ENCODE peak calls at places on chromosomes 7 and 10, in six cellular contexts. One of them, this sample, is unnamed.

GRCh38 chr7:101743241-101743994 is 74.0 kb upstream of the CUX1 start:
- DNase-seq in HFF-Myc: no peak
- DNase-seq in upper lobe of right lung: peak
- DNase-seq in COR-L47: peak
- DNase-seq in IMR-90: peak
- DNase-seq in NCI-H2029: peak
- DNase-seq in this sample: peak

GRCh38 chr7:22651534-22652243 is 75.3 kb upstream of the IL6 start:
- DNase-seq in upper lobe of right lung: no peak
- DNase-seq in NCI-H2029: no peak
- DNase-seq in COR-L47: no peak
- DNase-seq in HFF-Myc: peak
- DNase-seq in IMR-90: peak
- DNase-seq in this sample: no peak

GRCh38 chr7:3042861-3043489 is 692 bp downstream of the CARD11 start:
- DNase-seq in HFF-Myc: no peak
- DNase-seq in IMR-90: no peak
- DNase-seq in upper lobe of right lung: peak
- DNase-seq in COR-L47: no peak
- DNase-seq in NCI-H2029: no peak
- DNase-seq in this sample: peak

GRCh38 chr7:84085147-84085546 is 109.4 kb downstream of the SEMA3A start:
- DNase-seq in IMR-90: peak
- DNase-seq in COR-L47: no peak
- DNase-seq in NCI-H2029: no peak
- DNase-seq in HFF-Myc: peak
- DNase-seq in upper lobe of right lung: no peak
- DNase-seq in this sample: no peak

GRCh38 chr7:140229101-140229525 is 52.3 kb upstream of the KDM7A start:
- DNase-seq in upper lobe of right lung: no peak
- DNase-seq in COR-L47: no peak
- DNase-seq in IMR-90: no peak
- DNase-seq in NCI-H2029: no peak
- DNase-seq in HFF-Myc: no peak
- DNase-seq in this sample: peak

GRCh38 chr10:48330269-48330668 is 23.8 kb downstream of the MAPK8 start:
- DNase-seq in COR-L47: no peak
- DNase-seq in IMR-90: peak
- DNase-seq in NCI-H2029: no peak
- DNase-seq in HFF-Myc: no peak
- DNase-seq in upper lobe of right lung: no peak
- DNase-seq in this sample: no peak

GRCh38 chr10:119859422-119860258 is 13.0 kb downstream of the MCMBP start:
- DNase-seq in upper lobe of right lung: no peak
- DNase-seq in NCI-H2029: no peak
- DNase-seq in COR-L47: peak
- DNase-seq in IMR-90: peak
- DNase-seq in HFF-Myc: no peak
- DNase-seq in this sample: no peak

GRCh38 chr10:19168584-19168983 is 120.0 kb downstream of the MALRD1 start:
- DNase-seq in upper lobe of right lung: no peak
- DNase-seq in HFF-Myc: no peak
- DNase-seq in NCI-H2029: no peak
- DNase-seq in IMR-90: no peak
- DNase-seq in COR-L47: no peak
- DNase-seq in this sample: no peak

GRCh38 chr7:36440880-36441279 is 51.2 kb downstream of the ANLN start:
- DNase-seq in IMR-90: peak
- DNase-seq in COR-L47: peak
- DNase-seq in NCI-H2029: peak
- DNase-seq in HFF-Myc: no peak
- DNase-seq in upper lobe of right lung: no peak
- DNase-seq in this sample: no peak

GRCh38 chr10:8360365-8360764 is 305.9 kb downstream of the GATA3 start:
- DNase-seq in HFF-Myc: no peak
- DNase-seq in IMR-90: no peak
- DNase-seq in COR-L47: no peak
- DNase-seq in upper lobe of right lung: no peak
- DNase-seq in NCI-H2029: no peak
- DNase-seq in this sample: peak

GRCh38 chr10:33665512-33665911 is 331.0 kb upstream of the NRP1 start:
- DNase-seq in COR-L47: no peak
- DNase-seq in NCI-H2029: no peak
- DNase-seq in IMR-90: peak
- DNase-seq in upper lobe of right lung: no peak
- DNase-seq in HFF-Myc: no peak
- DNase-seq in this sample: no peak

GRCh38 chr7:47513741-47514241 is 68.1 kb downstream of the TNS3 start:
- DNase-seq in IMR-90: peak
- DNase-seq in upper lobe of right lung: no peak
- DNase-seq in HFF-Myc: peak
- DNase-seq in NCI-H2029: no peak
- DNase-seq in COR-L47: no peak
- DNase-seq in this sample: no peak

GRCh38 chr7:155456772-155457543 is 971 bp upstream of the EN2 start:
- DNase-seq in NCI-H2029: peak
- DNase-seq in IMR-90: peak
- DNase-seq in upper lobe of right lung: peak
- DNase-seq in HFF-Myc: no peak
- DNase-seq in COR-L47: peak
- DNase-seq in this sample: no peak

GRCh38 chr7:5382281-5383041 is 41.2 kb downstream of the TNRC18 start:
- DNase-seq in HFF-Myc: no peak
- DNase-seq in IMR-90: peak
- DNase-seq in upper lobe of right lung: no peak
- DNase-seq in NCI-H2029: no peak
- DNase-seq in COR-L47: peak
- DNase-seq in this sample: no peak

GRCh38 chr7:8015095-8015745 is 46.6 kb downstream of the GLCCI1 start:
- DNase-seq in upper lobe of right lung: no peak
- DNase-seq in HFF-Myc: no peak
- DNase-seq in IMR-90: no peak
- DNase-seq in COR-L47: no peak
- DNase-seq in NCI-H2029: no peak
- DNase-seq in this sample: no peak

GRCh38 chr7:47581821-47582747 is at the start of gene TNS3:
- DNase-seq in IMR-90: peak
- DNase-seq in NCI-H2029: peak
- DNase-seq in COR-L47: peak
- DNase-seq in HFF-Myc: no peak
- DNase-seq in upper lobe of right lung: peak
- DNase-seq in this sample: no peak

GRCh38 chr10:117320050-117320665 is 55.1 kb downstream of the PDZD8 start:
- DNase-seq in COR-L47: no peak
- DNase-seq in HFF-Myc: no peak
- DNase-seq in NCI-H2029: no peak
- DNase-seq in upper lobe of right lung: no peak
- DNase-seq in IMR-90: peak
- DNase-seq in this sample: no peak

GRCh38 chr10:94002156-94002555 is 8.4 kb downstream of the PLCE1 start:
- DNase-seq in IMR-90: no peak
- DNase-seq in upper lobe of right lung: no peak
- DNase-seq in COR-L47: no peak
- DNase-seq in NCI-H2029: no peak
- DNase-seq in HFF-Myc: no peak
- DNase-seq in this sample: no peak

GRCh38 chr7:2196381-2197378 is 36.1 kb downstream of the MAD1L1 start:
- DNase-seq in upper lobe of right lung: peak
- DNase-seq in COR-L47: no peak
- DNase-seq in NCI-H2029: peak
- DNase-seq in IMR-90: no peak
- DNase-seq in HFF-Myc: no peak
- DNase-seq in this sample: no peak

GRCh38 chr10:124508070-124508667 is 46.5 kb downstream of the LHPP start:
- DNase-seq in NCI-H2029: peak
- DNase-seq in IMR-90: no peak
- DNase-seq in upper lobe of right lung: no peak
- DNase-seq in HFF-Myc: no peak
- DNase-seq in COR-L47: no peak
- DNase-seq in this sample: no peak

GRCh38 chr7:22949944-22950343 is 64.0 kb downstream of the HYCC1 start:
- DNase-seq in HFF-Myc: no peak
- DNase-seq in upper lobe of right lung: no peak
- DNase-seq in COR-L47: no peak
- DNase-seq in IMR-90: no peak
- DNase-seq in NCI-H2029: no peak
- DNase-seq in this sample: no peak

GRCh38 chr7:1811850-1812692 is 142.0 kb downstream of the ELFN1 start:
- DNase-seq in HFF-Myc: no peak
- DNase-seq in IMR-90: no peak
- DNase-seq in NCI-H2029: no peak
- DNase-seq in upper lobe of right lung: peak
- DNase-seq in COR-L47: no peak
- DNase-seq in this sample: peak

GRCh38 chr10:61688551-61689308 is 26.0 kb downstream of the CABCOCO1 start:
- DNase-seq in upper lobe of right lung: no peak
- DNase-seq in NCI-H2029: no peak
- DNase-seq in HFF-Myc: no peak
- DNase-seq in COR-L47: no peak
- DNase-seq in IMR-90: no peak
- DNase-seq in this sample: no peak